ENCODE peak calls at places on chromosomes 7 and 10, in eight cellular contexts. One of them, this sample, is unnamed.

GRCh38 chr10:132865851-132866600 is 76.3 kb downstream of the CFAP46 start:
- DNase-seq in cardiac fibroblast: no peak
- DNase-seq in heart left ventricle: no peak
- DNase-seq in type B pancreatic cell: peak; percentile 65
- DNase-seq in neural crest cell: no peak
- DNase-seq in cardiac muscle cell: no peak
- DNase-seq in fibroblast of lung: no peak
- DNase-seq in GM12864: no peak
- DNase-seq in this sample: no peak

GRCh38 chr7:121313793-121314676 is 14.8 kb upstream of the WNT16 start:
- DNase-seq in cardiac fibroblast: peak; percentile 68
- DNase-seq in heart left ventricle: no peak
- DNase-seq in type B pancreatic cell: no peak
- DNase-seq in neural crest cell: no peak
- DNase-seq in cardiac muscle cell: no peak
- DNase-seq in fibroblast of lung: peak; percentile 41
- DNase-seq in GM12864: peak; percentile 50
- DNase-seq in this sample: no peak

GRCh38 chr7:3112499-3113134 is 69.0 kb upstream of the CARD11 start:
- DNase-seq in cardiac fibroblast: no peak
- DNase-seq in heart left ventricle: no peak
- DNase-seq in type B pancreatic cell: no peak
- DNase-seq in neural crest cell: no peak
- DNase-seq in cardiac muscle cell: no peak
- DNase-seq in fibroblast of lung: no peak
- DNase-seq in GM12864: no peak
- DNase-seq in this sample: no peak

GRCh38 chr7:17234398-17235021 is 63.9 kb upstream of the AHR start:
- DNase-seq in cardiac fibroblast: peak; percentile 96
- DNase-seq in heart left ventricle: no peak
- DNase-seq in type B pancreatic cell: no peak
- DNase-seq in neural crest cell: no peak
- DNase-seq in cardiac muscle cell: no peak
- DNase-seq in fibroblast of lung: peak; percentile 96
- DNase-seq in GM12864: peak; percentile 67
- DNase-seq in this sample: peak; percentile 58

GRCh38 chr7:124031919-124032318 is 948 bp downstream of the TMEM229A start:
- DNase-seq in cardiac fibroblast: no peak
- DNase-seq in heart left ventricle: no peak
- DNase-seq in type B pancreatic cell: no peak
- DNase-seq in neural crest cell: peak; percentile 16
- DNase-seq in cardiac muscle cell: peak; percentile 9
- DNase-seq in fibroblast of lung: no peak
- DNase-seq in GM12864: no peak
- DNase-seq in this sample: peak; percentile 10

GRCh38 chr7:30463400-30464145 is 15.0 kb downstream of the NOD1 start:
- DNase-seq in cardiac fibroblast: peak; percentile 74
- DNase-seq in heart left ventricle: peak; percentile 16
- DNase-seq in type B pancreatic cell: no peak
- DNase-seq in neural crest cell: no peak
- DNase-seq in cardiac muscle cell: no peak
- DNase-seq in fibroblast of lung: no peak
- DNase-seq in GM12864: peak; percentile 18
- DNase-seq in this sample: peak; percentile 47

GRCh38 chr10:47278152-47278473 is 21.9 kb upstream of the GDF10 start:
- DNase-seq in cardiac fibroblast: no peak
- DNase-seq in heart left ventricle: no peak
- DNase-seq in type B pancreatic cell: no peak
- DNase-seq in neural crest cell: no peak
- DNase-seq in cardiac muscle cell: no peak
- DNase-seq in fibroblast of lung: no peak
- DNase-seq in GM12864: no peak
- DNase-seq in this sample: no peak

GRCh38 chr10:77555591-77556212 is 81.9 kb downstream of the KCNMA1 start:
- DNase-seq in cardiac fibroblast: peak; percentile 24
- DNase-seq in heart left ventricle: no peak
- DNase-seq in type B pancreatic cell: no peak
- DNase-seq in neural crest cell: no peak
- DNase-seq in cardiac muscle cell: no peak
- DNase-seq in fibroblast of lung: no peak
- DNase-seq in GM12864: no peak
- DNase-seq in this sample: no peak

GRCh38 chr7:27435461-27435860 is 192.9 kb downstream of the EVX1 start:
- DNase-seq in cardiac fibroblast: peak; percentile 22
- DNase-seq in heart left ventricle: no peak
- DNase-seq in type B pancreatic cell: no peak
- DNase-seq in neural crest cell: no peak
- DNase-seq in cardiac muscle cell: no peak
- DNase-seq in fibroblast of lung: peak; percentile 39
- DNase-seq in GM12864: no peak
- DNase-seq in this sample: no peak

GRCh38 chr10:1162481-1163203 is 106.5 kb downstream of the WDR37 start:
- DNase-seq in cardiac fibroblast: no peak
- DNase-seq in heart left ventricle: no peak
- DNase-seq in type B pancreatic cell: peak; percentile 31
- DNase-seq in neural crest cell: no peak
- DNase-seq in cardiac muscle cell: no peak
- DNase-seq in fibroblast of lung: no peak
- DNase-seq in GM12864: no peak
- DNase-seq in this sample: no peak

GRCh38 chr10:130740166-130740565 is 571.4 kb downstream of the TCERG1L start:
- DNase-seq in cardiac fibroblast: no peak
- DNase-seq in heart left ventricle: no peak
- DNase-seq in type B pancreatic cell: peak; percentile 39
- DNase-seq in neural crest cell: no peak
- DNase-seq in cardiac muscle cell: no peak
- DNase-seq in fibroblast of lung: no peak
- DNase-seq in GM12864: no peak
- DNase-seq in this sample: no peak

GRCh38 chr7:1607686-1608085 is 37.9 kb upstream of the PSMG3 start:
- DNase-seq in cardiac fibroblast: no peak
- DNase-seq in heart left ventricle: no peak
- DNase-seq in type B pancreatic cell: no peak
- DNase-seq in neural crest cell: no peak
- DNase-seq in cardiac muscle cell: peak; percentile 26
- DNase-seq in fibroblast of lung: no peak
- DNase-seq in GM12864: no peak
- DNase-seq in this sample: no peak

GRCh38 chr10:86367339-86367951 is 850 bp upstream of the GRID1 start:
- DNase-seq in cardiac fibroblast: no peak
- DNase-seq in heart left ventricle: no peak
- DNase-seq in type B pancreatic cell: no peak
- DNase-seq in neural crest cell: no peak
- DNase-seq in cardiac muscle cell: peak; percentile 32
- DNase-seq in fibroblast of lung: peak; percentile 9
- DNase-seq in GM12864: no peak
- DNase-seq in this sample: no peak

GRCh38 chr7:101140339-101140699 is 13.4 kb downstream of the SERPINE1 start:
- DNase-seq in cardiac fibroblast: peak; percentile 62
- DNase-seq in heart left ventricle: no peak
- DNase-seq in type B pancreatic cell: no peak
- DNase-seq in neural crest cell: no peak
- DNase-seq in cardiac muscle cell: no peak
- DNase-seq in fibroblast of lung: no peak
- DNase-seq in GM12864: no peak
- DNase-seq in this sample: no peak

GRCh38 chr10:78506614-78507013 is 473.0 kb downstream of the RPS24 start:
- DNase-seq in cardiac fibroblast: no peak
- DNase-seq in heart left ventricle: no peak
- DNase-seq in type B pancreatic cell: no peak
- DNase-seq in neural crest cell: no peak
- DNase-seq in cardiac muscle cell: no peak
- DNase-seq in fibroblast of lung: no peak
- DNase-seq in GM12864: no peak
- DNase-seq in this sample: no peak

GRCh38 chr10:62993121-62993520 is 140.0 kb upstream of the NRBF2 start:
- DNase-seq in cardiac fibroblast: peak; percentile 8
- DNase-seq in heart left ventricle: no peak
- DNase-seq in type B pancreatic cell: no peak
- DNase-seq in neural crest cell: no peak
- DNase-seq in cardiac muscle cell: no peak
- DNase-seq in fibroblast of lung: peak; percentile 67
- DNase-seq in GM12864: no peak
- DNase-seq in this sample: no peak

GRCh38 chr10:127552446-127552845 is 3.3 kb downstream of the NPS start:
- DNase-seq in cardiac fibroblast: no peak
- DNase-seq in heart left ventricle: no peak
- DNase-seq in type B pancreatic cell: no peak
- DNase-seq in neural crest cell: no peak
- DNase-seq in cardiac muscle cell: no peak
- DNase-seq in fibroblast of lung: no peak
- DNase-seq in GM12864: no peak
- DNase-seq in this sample: no peak

GRCh38 chr10:33001908-33002492 is 44.0 kb upstream of the ITGB1 start:
- DNase-seq in cardiac fibroblast: no peak
- DNase-seq in heart left ventricle: no peak
- DNase-seq in type B pancreatic cell: no peak
- DNase-seq in neural crest cell: no peak
- DNase-seq in cardiac muscle cell: no peak
- DNase-seq in fibroblast of lung: no peak
- DNase-seq in GM12864: no peak
- DNase-seq in this sample: no peak

DNA sequence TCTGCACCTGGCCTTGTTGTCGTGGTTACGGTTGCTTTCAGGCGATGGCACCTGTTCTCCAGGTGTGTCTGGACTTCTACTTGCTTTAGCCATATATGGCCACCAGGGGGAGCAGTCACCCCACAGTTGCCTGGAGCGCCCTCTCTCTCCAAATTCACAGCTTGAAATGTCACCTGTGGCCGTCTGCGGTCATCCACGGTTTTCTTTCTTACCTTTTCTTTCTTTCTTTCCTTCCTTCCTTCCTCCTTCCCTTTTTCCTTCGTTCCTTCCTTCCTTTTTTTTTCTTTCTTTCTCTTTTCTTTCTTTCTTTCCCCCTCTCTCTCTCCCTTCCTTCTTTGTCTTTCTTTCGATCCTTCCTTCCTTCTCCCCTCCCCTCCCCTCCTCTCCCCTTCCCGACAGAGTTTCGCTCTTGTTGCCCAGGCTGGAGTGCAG is 150.5 kb upstream of the VKORC1L1 start:
- DNase-seq in cardiac fibroblast: peak; percentile 42
- DNase-seq in heart left ventricle: peak; percentile 32
- DNase-seq in type B pancreatic cell: peak; percentile 72
- DNase-seq in neural crest cell: peak; percentile 45
- DNase-seq in cardiac muscle cell: peak; percentile 62
- DNase-seq in fibroblast of lung: peak; percentile 6
- DNase-seq in GM12864: peak; percentile 22
- DNase-seq in this sample: peak; percentile 65
- TF ChIP-seq CTCF in cardiac fibroblast: peak; percentile 73
- TF ChIP-seq CTCF in heart left ventricle: peak; percentile 83
- TF ChIP-seq CTCF in type B pancreatic cell: peak; percentile 89
- TF ChIP-seq CTCF in neural crest cell: peak; percentile 90
- TF ChIP-seq CTCF in cardiac muscle cell: peak; percentile 80
- TF ChIP-seq CTCF in fibroblast of lung: peak; percentile 70
- TF ChIP-seq CTCF in GM12864: peak; percentile 80
- TF ChIP-seq CTCF in this sample: peak; percentile 80

GRCh38 chr7:5822742-5823503 is 41.5 kb upstream of the RNF216 start:
- DNase-seq in cardiac fibroblast: peak; percentile 92
- DNase-seq in heart left ventricle: peak; percentile 97
- DNase-seq in type B pancreatic cell: peak; percentile 91
- DNase-seq in neural crest cell: peak; percentile 89
- DNase-seq in cardiac muscle cell: peak; percentile 94
- DNase-seq in fibroblast of lung: peak; percentile 90
- DNase-seq in GM12864: peak; percentile 89
- DNase-seq in this sample: peak; percentile 96
- TF ChIP-seq CTCF in cardiac fibroblast: peak; percentile 23
- TF ChIP-seq CTCF in heart left ventricle: no peak
- TF ChIP-seq CTCF in type B pancreatic cell: peak; percentile 56
- TF ChIP-seq CTCF in neural crest cell: no peak
- TF ChIP-seq CTCF in cardiac muscle cell: no peak
- TF ChIP-seq CTCF in fibroblast of lung: no peak
- TF ChIP-seq CTCF in GM12864: peak; percentile 23
- TF ChIP-seq CTCF in this sample: no peak

DNA sequence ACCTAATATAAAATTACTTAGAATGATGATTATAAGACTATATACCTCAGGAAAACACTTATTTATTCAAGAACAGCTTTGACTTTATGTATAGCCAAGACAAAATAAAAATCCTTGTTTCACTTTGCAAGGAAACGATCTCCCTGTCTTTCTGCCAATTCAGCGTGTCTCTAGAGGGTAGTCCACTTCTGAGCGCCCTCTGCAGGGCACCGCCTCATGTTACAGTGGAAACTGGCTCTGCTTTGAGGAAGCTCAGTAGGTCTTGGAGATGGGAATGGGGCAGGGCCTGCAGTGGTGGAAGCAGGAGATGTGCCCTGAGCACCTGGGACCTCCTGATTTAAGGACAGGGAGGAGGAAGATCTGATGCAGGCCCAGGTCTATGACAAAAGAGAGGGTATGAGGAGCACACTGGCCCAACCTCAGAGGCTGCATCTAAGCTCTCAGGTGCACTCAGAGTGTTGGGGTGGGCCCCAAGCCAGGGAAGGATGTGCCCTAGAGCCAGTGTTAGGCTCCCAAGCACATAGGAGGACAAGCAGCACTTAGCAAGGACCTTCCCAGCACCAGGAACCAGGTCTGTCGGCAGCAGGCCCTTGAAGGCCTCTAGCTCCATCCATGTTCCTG is 481.0 kb downstream of the TNS3 start:
- DNase-seq in cardiac fibroblast: peak; percentile 77
- DNase-seq in heart left ventricle: peak; percentile 37
- DNase-seq in type B pancreatic cell: no peak
- DNase-seq in neural crest cell: peak; percentile 47
- DNase-seq in cardiac muscle cell: peak; percentile 54
- DNase-seq in fibroblast of lung: peak; percentile 44
- DNase-seq in GM12864: no peak
- DNase-seq in this sample: no peak
- TF ChIP-seq CTCF in cardiac fibroblast: peak; percentile 82
- TF ChIP-seq CTCF in heart left ventricle: peak; percentile 49
- TF ChIP-seq CTCF in type B pancreatic cell: peak; percentile 73
- TF ChIP-seq CTCF in neural crest cell: peak; percentile 65
- TF ChIP-seq CTCF in cardiac muscle cell: peak; percentile 85
- TF ChIP-seq CTCF in fibroblast of lung: peak; percentile 73
- TF ChIP-seq CTCF in GM12864: peak; percentile 57
- TF ChIP-seq CTCF in this sample: no peak

DNA sequence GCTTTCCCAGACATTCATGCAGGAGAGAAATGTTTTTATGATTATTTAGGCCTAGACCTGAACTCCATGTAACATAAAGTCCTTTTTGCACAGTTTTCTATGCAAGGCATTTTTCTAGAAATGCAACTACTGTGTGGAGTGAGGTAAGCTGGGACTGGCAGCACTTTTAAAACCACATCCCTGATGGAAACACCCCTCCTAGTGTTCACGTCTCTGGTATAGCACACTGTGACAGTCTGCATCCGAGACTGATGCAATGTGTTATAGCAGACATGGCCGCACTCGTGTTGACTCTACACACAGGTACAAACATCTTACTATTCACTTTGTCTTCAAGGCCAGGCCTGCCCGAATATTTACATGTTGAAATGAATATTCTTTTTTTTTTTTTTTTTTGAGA is 19.3 kb upstream of the ERCC6 start:
- DNase-seq in cardiac fibroblast: no peak
- DNase-seq in heart left ventricle: no peak
- DNase-seq in type B pancreatic cell: no peak
- DNase-seq in neural crest cell: no peak
- DNase-seq in cardiac muscle cell: no peak
- DNase-seq in fibroblast of lung: peak; percentile 21
- DNase-seq in GM12864: no peak
- DNase-seq in this sample: no peak
- TF ChIP-seq CTCF in cardiac fibroblast: no peak
- TF ChIP-seq CTCF in heart left ventricle: no peak
- TF ChIP-seq CTCF in type B pancreatic cell: no peak
- TF ChIP-seq CTCF in neural crest cell: no peak
- TF ChIP-seq CTCF in cardiac muscle cell: no peak
- TF ChIP-seq CTCF in fibroblast of lung: no peak
- TF ChIP-seq CTCF in GM12864: no peak
- TF ChIP-seq CTCF in this sample: no peak

This sample was measured in GM10248.